ENCODE peak calls at places on chromosomes 1 and 21, in seven cellular contexts. One of them, this sample, is unnamed. For H3K4me1 and H3K36me3, the result is how much of the 10 kb centered on the place peaks cover.

GRCh38 chr1:212586429-212587303 is 21.9 kb upstream of the ATF3 start:
- DNase-seq in IMR-90: no peak
- DNase-seq in hepatocyte: no peak
- DNase-seq in MM.1S: peak
- DNase-seq in left lung: no peak
- DNase-seq in GM23338: no peak
- DNase-seq in colonic mucosa: no peak
- DNase-seq in this sample: no peak

GRCh38 chr1:61253059-61253735 is 170.8 kb downstream of the NFIA start:
- DNase-seq in IMR-90: peak
- DNase-seq in hepatocyte: peak
- DNase-seq in MM.1S: no peak
- DNase-seq in left lung: peak
- DNase-seq in GM23338: no peak
- DNase-seq in colonic mucosa: peak
- DNase-seq in this sample: peak

GRCh38 chr1:199113265-199113869 is 474.5 kb downstream of the PTPRC start:
- DNase-seq in IMR-90: peak
- DNase-seq in hepatocyte: peak
- DNase-seq in MM.1S: peak
- DNase-seq in left lung: peak
- DNase-seq in GM23338: peak
- DNase-seq in colonic mucosa: peak
- DNase-seq in this sample: peak

GRCh38 chr1:182394055-182394775 is 2.6 kb upstream of the GLUL start:
- DNase-seq in IMR-90: no peak
- DNase-seq in hepatocyte: no peak
- DNase-seq in MM.1S: no peak
- DNase-seq in left lung: no peak
- DNase-seq in GM23338: no peak
- DNase-seq in colonic mucosa: no peak
- DNase-seq in this sample: no peak

GRCh38 chr1:222791006-222791710 is 23.7 kb upstream of the DISP1 start:
- DNase-seq in IMR-90: peak
- DNase-seq in hepatocyte: no peak
- DNase-seq in MM.1S: no peak
- DNase-seq in left lung: no peak
- DNase-seq in GM23338: no peak
- DNase-seq in colonic mucosa: no peak
- DNase-seq in this sample: no peak

GRCh38 chr1:75587692-75588091 is 23.2 kb downstream of the SLC44A5 start:
- DNase-seq in IMR-90: no peak
- DNase-seq in hepatocyte: no peak
- DNase-seq in MM.1S: no peak
- DNase-seq in left lung: no peak
- DNase-seq in GM23338: peak
- DNase-seq in colonic mucosa: no peak
- DNase-seq in this sample: no peak

GRCh38 chr1:180577361-180577760 is 18.6 kb downstream of the OVAAL start:
- DNase-seq in IMR-90: no peak
- DNase-seq in hepatocyte: no peak
- DNase-seq in MM.1S: no peak
- DNase-seq in left lung: no peak
- DNase-seq in GM23338: no peak
- DNase-seq in colonic mucosa: no peak
- DNase-seq in this sample: no peak

GRCh38 chr1:6459850-6460265 is 6.1 kb downstream of the TNFRSF25 start:
- DNase-seq in IMR-90: no peak
- DNase-seq in hepatocyte: no peak
- DNase-seq in MM.1S: no peak
- DNase-seq in left lung: no peak
- DNase-seq in GM23338: no peak
- DNase-seq in colonic mucosa: peak
- DNase-seq in this sample: no peak

GRCh38 chr1:184562801-184563200 is 176.0 kb downstream of the C1orf21 start:
- DNase-seq in IMR-90: no peak
- DNase-seq in hepatocyte: no peak
- DNase-seq in MM.1S: peak
- DNase-seq in left lung: no peak
- DNase-seq in GM23338: no peak
- DNase-seq in colonic mucosa: no peak
- DNase-seq in this sample: no peak

GRCh38 chr1:51998007-51998406 is 7.5 kb upstream of the RAB3B start:
- DNase-seq in IMR-90: no peak
- DNase-seq in hepatocyte: no peak
- DNase-seq in MM.1S: no peak
- DNase-seq in left lung: no peak
- DNase-seq in GM23338: peak
- DNase-seq in colonic mucosa: no peak
- DNase-seq in this sample: no peak

GRCh38 chr1:198109316-198109715 is 47.5 kb upstream of the NEK7 start:
- DNase-seq in IMR-90: no peak
- DNase-seq in hepatocyte: no peak
- DNase-seq in MM.1S: no peak
- DNase-seq in left lung: no peak
- DNase-seq in GM23338: no peak
- DNase-seq in colonic mucosa: no peak
- DNase-seq in this sample: no peak

GRCh38 chr1:33500547-33500946 is 28.1 kb downstream of the ZSCAN20 start:
- DNase-seq in IMR-90: no peak
- DNase-seq in hepatocyte: no peak
- DNase-seq in MM.1S: no peak
- DNase-seq in left lung: no peak
- DNase-seq in GM23338: peak
- DNase-seq in colonic mucosa: no peak
- DNase-seq in this sample: no peak

GRCh38 chr1:229127301-229127700 is 143.6 kb upstream of the RAB4A start:
- DNase-seq in IMR-90: peak
- DNase-seq in hepatocyte: no peak
- DNase-seq in MM.1S: peak
- DNase-seq in left lung: no peak
- DNase-seq in GM23338: no peak
- DNase-seq in colonic mucosa: no peak
- DNase-seq in this sample: no peak

GRCh38 chr1:178361847-178362246 is 134.9 kb downstream of the CLEC20A start:
- DNase-seq in IMR-90: no peak
- DNase-seq in hepatocyte: no peak
- DNase-seq in MM.1S: no peak
- DNase-seq in left lung: no peak
- DNase-seq in GM23338: peak
- DNase-seq in colonic mucosa: no peak
- DNase-seq in this sample: no peak

GRCh38 chr1:246203180-246203579 is 303.9 kb downstream of the SMYD3 start:
- DNase-seq in IMR-90: no peak
- DNase-seq in hepatocyte: no peak
- DNase-seq in MM.1S: no peak
- DNase-seq in left lung: no peak
- DNase-seq in GM23338: no peak
- DNase-seq in colonic mucosa: no peak
- DNase-seq in this sample: no peak

GRCh38 chr1:242198421-242198820 is 199.5 kb upstream of the MAP1LC3C start:
- DNase-seq in IMR-90: no peak
- DNase-seq in hepatocyte: no peak
- DNase-seq in MM.1S: no peak
- DNase-seq in left lung: no peak
- DNase-seq in GM23338: no peak
- DNase-seq in colonic mucosa: no peak
- DNase-seq in this sample: no peak

GRCh38 chr1:202163281-202164270 is 3.2 kb upstream of the PTPN7 start:
- DNase-seq in IMR-90: no peak
- DNase-seq in hepatocyte: no peak
- DNase-seq in MM.1S: no peak
- DNase-seq in left lung: no peak
- DNase-seq in GM23338: no peak
- DNase-seq in colonic mucosa: no peak
- DNase-seq in this sample: no peak
- H3K4me1 ChIP-seq in IMR-90: under half
- H3K4me1 ChIP-seq in hepatocyte: under half
- H3K4me1 ChIP-seq in MM.1S: under half
- H3K4me1 ChIP-seq in left lung: half or more
- H3K4me1 ChIP-seq in GM23338: under half
- H3K4me1 ChIP-seq in colonic mucosa: under half
- H3K4me1 ChIP-seq in this sample: under half

GRCh38 chr21:38303300-38303699 is 46.5 kb downstream of the KCNJ15 start:
- DNase-seq in IMR-90: peak
- DNase-seq in hepatocyte: peak
- DNase-seq in MM.1S: no peak
- DNase-seq in left lung: no peak
- DNase-seq in GM23338: no peak
- DNase-seq in colonic mucosa: no peak
- DNase-seq in this sample: no peak
- H3K27ac ChIP-seq in IMR-90: no peak
- H3K27ac ChIP-seq in hepatocyte: no peak
- H3K27ac ChIP-seq in MM.1S: no peak
- H3K27ac ChIP-seq in left lung: peak
- H3K27ac ChIP-seq in GM23338: no peak
- H3K27ac ChIP-seq in colonic mucosa: no peak
- H3K27ac ChIP-seq in this sample: no peak

DNA sequence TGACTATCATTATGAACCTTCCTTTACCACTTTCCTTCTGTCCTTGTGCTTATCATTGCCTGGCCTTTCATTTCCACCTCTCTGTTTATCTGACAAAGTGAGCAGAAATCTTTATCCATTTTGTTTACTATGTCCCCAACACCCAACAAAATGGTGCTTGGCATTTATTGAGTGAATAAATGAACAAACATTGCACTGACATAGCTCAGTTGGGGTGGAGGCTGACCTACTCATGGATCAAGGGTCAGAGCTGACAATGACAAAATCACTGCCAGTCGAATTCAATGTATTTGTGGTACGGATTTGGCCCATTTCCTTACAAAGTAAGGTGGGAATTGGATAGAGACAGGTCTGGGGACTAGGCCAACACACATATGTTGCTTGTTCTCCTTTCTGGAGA is 257.4 kb upstream of the PLXNA2 start:
- DNase-seq in IMR-90: no peak
- DNase-seq in hepatocyte: no peak
- DNase-seq in MM.1S: no peak
- DNase-seq in left lung: no peak
- DNase-seq in GM23338: no peak
- DNase-seq in colonic mucosa: no peak
- DNase-seq in this sample: no peak
- H3K36me3 ChIP-seq in IMR-90: under half
- H3K36me3 ChIP-seq in hepatocyte: under half
- H3K36me3 ChIP-seq in MM.1S: under half
- H3K36me3 ChIP-seq in left lung: under half
- H3K36me3 ChIP-seq in GM23338: under half
- H3K36me3 ChIP-seq in colonic mucosa: under half
- H3K36me3 ChIP-seq in this sample: under half

DNA sequence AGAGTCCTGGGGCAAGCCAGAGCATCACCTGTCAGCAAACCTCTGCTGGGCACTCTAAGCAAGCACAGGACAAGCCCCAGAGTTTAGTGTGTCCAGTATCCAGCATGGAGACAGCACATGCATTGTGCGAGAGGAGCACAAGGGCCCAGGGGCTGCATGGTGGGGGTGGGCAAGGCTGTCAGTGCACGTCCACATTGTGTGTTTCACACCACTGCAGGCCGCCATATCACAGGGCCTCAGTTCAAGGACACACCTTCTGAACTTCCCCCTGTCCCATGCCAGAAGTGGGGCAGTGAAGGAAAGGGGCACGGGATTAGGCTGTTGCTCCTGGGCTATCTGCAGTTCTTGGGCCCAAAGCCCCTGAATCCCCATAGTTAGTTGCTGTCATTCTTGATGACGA is 782 bp upstream of the TSTD1 start:
- DNase-seq in IMR-90: no peak
- DNase-seq in hepatocyte: no peak
- DNase-seq in MM.1S: peak
- DNase-seq in left lung: no peak
- DNase-seq in GM23338: no peak
- DNase-seq in colonic mucosa: no peak
- DNase-seq in this sample: no peak
- H3K4me1 ChIP-seq in IMR-90: under half
- H3K4me1 ChIP-seq in hepatocyte: under half
- H3K4me1 ChIP-seq in MM.1S: under half
- H3K4me1 ChIP-seq in left lung: under half
- H3K4me1 ChIP-seq in GM23338: under half
- H3K4me1 ChIP-seq in colonic mucosa: under half
- H3K4me1 ChIP-seq in this sample: under half

GRCh38 chr1:206568256-206568655 is 44.0 kb downstream of the EIF2D start:
- DNase-seq in IMR-90: no peak
- DNase-seq in hepatocyte: no peak
- DNase-seq in MM.1S: peak
- DNase-seq in left lung: no peak
- DNase-seq in GM23338: no peak
- DNase-seq in colonic mucosa: no peak
- DNase-seq in this sample: no peak

GRCh38 chr1:206572835-206573771 is 39.2 kb downstream of the EIF2D start:
- DNase-seq in IMR-90: no peak
- DNase-seq in hepatocyte: no peak
- DNase-seq in MM.1S: no peak
- DNase-seq in left lung: no peak
- DNase-seq in GM23338: no peak
- DNase-seq in colonic mucosa: no peak
- DNase-seq in this sample: no peak

GRCh38 chr1:206569548-206569947 is 42.7 kb downstream of the EIF2D start:
- DNase-seq in IMR-90: no peak
- DNase-seq in hepatocyte: no peak
- DNase-seq in MM.1S: no peak
- DNase-seq in left lung: no peak
- DNase-seq in GM23338: no peak
- DNase-seq in colonic mucosa: no peak
- DNase-seq in this sample: no peak

GRCh38 chr1:206568779-206569352 is 43.4 kb downstream of the EIF2D start:
- DNase-seq in IMR-90: no peak
- DNase-seq in hepatocyte: no peak
- DNase-seq in MM.1S: peak
- DNase-seq in left lung: no peak
- DNase-seq in GM23338: no peak
- DNase-seq in colonic mucosa: no peak
- DNase-seq in this sample: no peak

GRCh38 chr1:206570529-206570928 is 41.7 kb downstream of the EIF2D start:
- DNase-seq in IMR-90: no peak
- DNase-seq in hepatocyte: no peak
- DNase-seq in MM.1S: no peak
- DNase-seq in left lung: no peak
- DNase-seq in GM23338: no peak
- DNase-seq in colonic mucosa: no peak
- DNase-seq in this sample: no peak
- H3K27ac ChIP-seq in IMR-90: no peak
- H3K27ac ChIP-seq in hepatocyte: no peak
- H3K27ac ChIP-seq in MM.1S: no peak
- H3K27ac ChIP-seq in left lung: no peak
- H3K27ac ChIP-seq in GM23338: no peak
- H3K27ac ChIP-seq in colonic mucosa: no peak
- H3K27ac ChIP-seq in this sample: no peak

DNA sequence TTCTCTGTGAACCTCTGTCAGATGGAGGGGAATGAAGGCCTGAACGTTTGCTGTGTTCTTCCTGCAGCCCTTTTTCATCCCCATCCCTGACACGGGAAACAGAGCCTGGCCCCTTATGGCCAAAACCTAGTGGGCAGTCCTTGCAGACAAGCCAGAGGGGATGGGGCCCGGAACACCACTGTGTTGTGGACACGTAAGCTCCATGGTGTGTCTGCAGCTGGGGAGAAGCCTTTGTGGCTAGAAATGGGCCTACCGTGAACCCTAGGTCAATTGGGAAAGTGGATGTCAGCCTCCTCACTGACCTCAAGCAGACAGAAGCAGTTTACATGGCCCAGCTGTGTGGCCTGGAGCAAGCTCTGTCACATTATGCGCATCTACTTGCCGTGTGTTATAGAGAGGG is 20.9 kb downstream of the PARS2 start:
- DNase-seq in IMR-90: no peak
- DNase-seq in hepatocyte: no peak
- DNase-seq in MM.1S: no peak
- DNase-seq in left lung: no peak
- DNase-seq in GM23338: no peak
- DNase-seq in colonic mucosa: no peak
- DNase-seq in this sample: no peak
- H3K36me3 ChIP-seq in IMR-90: under half
- H3K36me3 ChIP-seq in hepatocyte: under half
- H3K36me3 ChIP-seq in MM.1S: under half
- H3K36me3 ChIP-seq in left lung: half or more
- H3K36me3 ChIP-seq in GM23338: under half
- H3K36me3 ChIP-seq in colonic mucosa: under half
- H3K36me3 ChIP-seq in this sample: under half

This sample was measured in small intestine.